ENCODE peak calls at places on chromosomes 1 and 21, in nine cellular contexts. Z is HS-5; M is stimulated activated CD4-positive, alpha-beta T cell treated with anti-CD3 and anti-CD28 coated beads, TNF-alpha, amount 100 ng/mL, for 1 hour; G is HCT116; C is uterus; K is ovary; I is NCI-H1105; R is endothelial cell; Y is M059J. A is an unnamed sample.

GRCh38 chr21:46459356-46460112 is 843 bp downstream of the DIP2A start:
- DNase-seq in Z (no peak), M (peak), G (no peak), C (peak), K (peak), I (no peak), R (peak), Y (peak), A (no peak)

GRCh38 chr21:17901458-17902092 is 82.4 kb upstream of the C21orf91 start:
- DNase-seq in Z (no peak), M (no peak), G (no peak), C (no peak), K (no peak), I (no peak), R (no peak), Y (peak), A (no peak)

GRCh38 chr1:31482478-31483011 is 69.5 kb downstream of the SERINC2 start:
- DNase-seq in Z (no peak), M (no peak), G (no peak), C (no peak), K (no peak), I (no peak), R (no peak), Y (no peak), A (no peak)

GRCh38 chr21:14869984-14870840 is 194.6 kb downstream of the NRIP1 start:
- DNase-seq in Z (no peak), M (no peak), G (no peak), C (no peak), K (no peak), I (no peak), R (no peak), Y (no peak), A (no peak)

GRCh38 chr1:95002657-95003432 is 69.9 kb downstream of the ALG14 start:
- DNase-seq in Z (no peak), M (no peak), G (no peak), C (peak), K (peak), I (no peak), R (no peak), Y (peak), A (no peak)

GRCh38 chr1:215631489-215631888 is 64.4 kb downstream of the KCTD3 start:
- DNase-seq in Z (peak), M (no peak), G (no peak), C (no peak), K (peak), I (peak), R (no peak), Y (peak), A (no peak)

GRCh38 chr1:192788184-192788583 is 20.7 kb upstream of the RGS2 start:
- DNase-seq in Z (peak), M (no peak), G (no peak), C (peak), K (no peak), I (no peak), R (peak), Y (peak), A (no peak)

GRCh38 chr1:43912607-43913006 is 21.0 kb upstream of the ARTN start:
- DNase-seq in Z (no peak), M (no peak), G (no peak), C (peak), K (peak), I (no peak), R (no peak), Y (no peak), A (no peak)

GRCh38 chr1:11653616-11654570 is at the start of gene FBXO2:
- DNase-seq in Z (no peak), M (no peak), G (peak), C (no peak), K (no peak), I (no peak), R (no peak), Y (no peak), A (peak)

GRCh38 chr21:34156957-34157356 is 83.6 kb downstream of the MRPS6 start:
- DNase-seq in Z (no peak), M (no peak), G (no peak), C (no peak), K (no peak), I (no peak), R (no peak), Y (no peak), A (no peak)

GRCh38 chr1:172360511-172360910 is 60.0 kb upstream of the C1orf105 start:
- DNase-seq in Z (no peak), M (no peak), G (no peak), C (no peak), K (no peak), I (no peak), R (no peak), Y (peak), A (no peak)

GRCh38 chr1:28258628-28259251 is 578 bp upstream of the SESN2 start:
- DNase-seq in Z (no peak), M (no peak), G (no peak), C (no peak), K (no peak), I (no peak), R (no peak), Y (no peak), A (no peak)

GRCh38 chr1:31809698-31810097 is 6.1 kb downstream of the SPOCD1 start:
- DNase-seq in Z (no peak), M (no peak), G (no peak), C (no peak), K (no peak), I (no peak), R (no peak), Y (no peak), A (no peak)

GRCh38 chr21:44331209-44331608 is 8.0 kb downstream of the CFAP410 start:
- DNase-seq in Z (no peak), M (no peak), G (no peak), C (no peak), K (no peak), I (no peak), R (no peak), Y (no peak), A (no peak)

GRCh38 chr1:248841702-248842395 is 3.8 kb downstream of the ZNF672 start:
- DNase-seq in Z (no peak), M (no peak), G (no peak), C (no peak), K (no peak), I (no peak), R (peak), Y (peak), A (no peak)

GRCh38 chr21:34690793-34691175 is 22.0 kb downstream of the CLIC6 start:
- DNase-seq in Z (no peak), M (no peak), G (no peak), C (no peak), K (no peak), I (no peak), R (no peak), Y (no peak), A (no peak)